ENCODE peak calls at places on chromosomes 4 and X, in seven cellular contexts. T, F, V, A, R, G and C are unnamed samples.

GRCh38 chr4:69649207-69649606 is 3.8 kb downstream of the UGT2A1 start:
- DNase-seq in T (no peak), A (no peak), F (no peak), V (no peak), G (no peak), R (no peak), C (no peak)

GRCh38 chr4:130359537-130359936 is 1263.6 kb downstream of the C4orf33 start:
- DNase-seq in G (no peak), F (no peak), A (peak; percentile 21), R (peak; percentile 51), V (no peak), T (peak; percentile 35), C (peak; percentile 34)

GRCh38 chr4:112840061-112840460 is 203.1 kb downstream of the LARP7 start:
- DNase-seq in R (peak; percentile 72), T (peak; percentile 7), G (no peak), A (peak; percentile 18), V (no peak), F (no peak), C (no peak)

GRCh38 chrX:84469226-84469625 is 33.0 kb downstream of the HDX start:
- DNase-seq in F (no peak), A (peak; percentile 74), V (no peak), G (no peak), R (no peak), T (peak; percentile 42), C (no peak)

GRCh38 chr4:14669418-14669817 is 332.9 kb upstream of the CPEB2 start:
- DNase-seq in F (no peak), T (no peak), G (no peak), A (no peak), V (no peak), R (no peak), C (no peak)

GRCh38 chrX:26927419-26927818 is 535.7 kb downstream of the PPP4R3C start:
- DNase-seq in F (no peak), V (no peak), A (no peak), G (no peak), R (no peak), T (no peak), C (no peak)

GRCh38 chr4:78592104-78592783 is 40.7 kb downstream of the ANXA3 start:
- DNase-seq in A (no peak), V (no peak), G (no peak), T (no peak), F (no peak), R (peak; percentile 32), C (peak; percentile 22)

GRCh38 chrX:135985123-135985973 is at the start of gene SLC9A6:
- DNase-seq in T (peak; percentile 17), A (peak; percentile 60), V (peak; percentile 66), G (peak; percentile 51), R (peak; percentile 69), F (peak; percentile 69), C (peak; percentile 17)

GRCh38 chrX:21702725-21703228 is 44.6 kb upstream of the KLHL34 start:
- DNase-seq in A (no peak), T (no peak), F (no peak), G (no peak), V (no peak), R (no peak), C (no peak)

GRCh38 chr4:14149469-14150030 is 522.0 kb upstream of the BOD1L1 start:
- DNase-seq in F (no peak), V (no peak), G (no peak), T (peak; percentile 10), A (no peak), R (no peak), C (no peak)

GRCh38 chrX:3788494-3789233 is 75.2 kb upstream of the PRKX start:
- DNase-seq in V (no peak), G (no peak), T (no peak), R (peak; percentile 65), A (no peak), F (peak; percentile 58), C (no peak)

GRCh38 chrX:132271330-132271729 is 52.1 kb upstream of the RAP2C start:
- DNase-seq in R (no peak), V (no peak), G (no peak), T (no peak), A (no peak), F (no peak), C (peak; percentile 78)

GRCh38 chrX:150842198-150842553 is 56.3 kb downstream of the CD99L2 start:
- DNase-seq in T (no peak), R (no peak), A (no peak), F (no peak), G (no peak), V (no peak), C (no peak)

GRCh38 chr4:42750091-42750490 is 93.2 kb upstream of the ATP8A1 start:
- DNase-seq in V (no peak), A (no peak), F (no peak), R (peak; percentile 49), G (no peak), T (no peak), C (no peak)

GRCh38 chr4:72536443-72536842 is 32.6 kb downstream of the ADAMTS3 start:
- DNase-seq in A (no peak), T (no peak), F (no peak), V (no peak), R (no peak), G (no peak), C (no peak)

GRCh38 chr4:17068396-17068795 is 170.0 kb upstream of the LDB2 start:
- DNase-seq in T (peak; percentile 38), F (no peak), A (peak; percentile 51), R (no peak), G (no peak), V (no peak), C (no peak)

GRCh38 chrX:48890934-48891401 is 6.6 kb downstream of the TIMM17B start:
- DNase-seq in A (no peak), G (no peak), V (peak; percentile 52), T (no peak), F (no peak), R (no peak), C (no peak)
- H4K8ac ChIP-seq in A (peak overlapping the region; percentile 49), G (no peak overlapping the region), V (no peak overlapping the region), T (peak overlapping the region; percentile 40), F (no peak overlapping the region), R (no peak overlapping the region), C (peak overlapping the region; percentile 77)

DNA sequence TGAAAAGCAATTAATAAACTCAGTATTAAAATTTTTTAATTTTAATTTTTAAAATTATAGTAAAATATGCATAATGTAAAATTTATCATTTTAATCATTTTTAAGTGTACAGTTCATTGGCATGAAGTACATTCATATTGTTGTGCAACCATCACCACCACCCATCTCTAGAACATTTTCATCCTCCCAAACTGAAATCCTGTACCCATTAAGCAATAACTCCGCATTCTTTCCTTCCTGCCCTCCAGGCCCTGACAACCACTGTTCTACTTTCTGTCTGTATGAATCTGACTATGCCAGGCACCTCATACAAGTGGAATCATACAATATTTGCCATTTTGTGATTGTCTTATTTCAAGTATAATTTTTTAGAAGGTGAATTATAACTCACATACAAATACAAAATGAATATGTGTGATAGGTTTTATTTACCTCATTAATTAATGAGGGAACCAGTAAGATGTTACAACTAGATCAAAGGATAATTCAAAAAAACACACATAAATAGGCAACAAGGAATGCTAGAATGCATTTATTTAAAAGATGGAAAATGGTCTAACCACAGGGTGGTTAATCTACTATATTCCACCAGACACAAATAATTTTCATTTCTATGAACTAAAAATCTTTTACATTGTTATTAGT is 13.1 kb upstream of the AFF1 start:
- DNase-seq in V (no peak), F (no peak), R (no peak), T (no peak), A (no peak), G (no peak), C (peak; percentile 73)
- H3K4me1 ChIP-seq in V (no peaks in the 10 kb centered on the region), F (no peaks in the 10 kb centered on the region), R (no peaks in the 10 kb centered on the region), T (peaks cover 4% of the 10 kb centered on the region), A (peaks cover 5% of the 10 kb centered on the region), G (no peaks in the 10 kb centered on the region), C (peaks cover 10% of the 10 kb centered on the region)

GRCh38 chrX:46500054-46500453 is 45.2 kb downstream of the ZNF674 start:
- DNase-seq in V (no peak), F (no peak), R (peak; percentile 4), T (no peak), A (peak; percentile 4), G (no peak), C (no peak)
- H4K8ac ChIP-seq in V (no peak overlapping the region), F (no peak overlapping the region), R (no peak overlapping the region), T (no peak overlapping the region), A (no peak overlapping the region), G (no peak overlapping the region), C (no peak overlapping the region)

GRCh38 chrX:71954458-71954857 is 43.8 kb downstream of the NHSL2 start:
- DNase-seq in G (no peak), T (no peak), V (no peak), A (no peak), F (no peak), R (no peak), C (no peak)
- H3K4me1 ChIP-seq in G (peaks cover 56% of the 10 kb centered on the region), T (no peaks in the 10 kb centered on the region), V (peaks cover 34% of the 10 kb centered on the region), A (peaks cover 28% of the 10 kb centered on the region), F (peaks cover 2% of the 10 kb centered on the region), R (no peaks in the 10 kb centered on the region), C (peaks cover 14% of the 10 kb centered on the region)

DNA sequence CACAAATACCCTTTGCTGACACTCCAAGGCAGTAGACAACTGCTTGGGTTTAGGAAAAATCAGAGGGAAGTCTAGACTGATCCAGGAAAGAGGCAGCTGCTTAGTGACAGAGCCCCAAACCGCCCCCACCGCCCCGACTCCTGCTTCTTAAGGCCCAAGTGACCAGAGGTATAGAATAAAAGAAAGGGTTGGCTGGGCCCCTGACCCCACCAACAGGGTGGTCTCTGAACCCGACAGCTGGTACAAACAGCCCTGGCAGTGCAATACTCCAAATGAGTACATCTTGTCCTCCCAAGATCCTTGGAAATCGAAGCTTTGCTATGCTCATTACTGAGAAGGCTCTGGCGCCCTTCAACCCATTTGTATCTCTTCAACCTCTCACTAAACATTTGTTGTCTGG is 78.1 kb upstream of the PLAC1 start:
- DNase-seq in V (no peak), R (no peak), F (no peak), A (no peak), T (no peak), G (no peak), C (no peak)
- H4K8ac ChIP-seq in V (no peak overlapping the region), R (no peak overlapping the region), F (no peak overlapping the region), A (peak overlapping the region; percentile 23), T (peak overlapping the region; percentile 74), G (no peak overlapping the region), C (no peak overlapping the region)

GRCh38 chr4:7357296-7357680 is 77.4 kb downstream of the PSAPL1 start:
- DNase-seq in F (no peak), G (no peak), A (no peak), T (no peak), V (no peak), R (peak; percentile 25), C (no peak)
- H3K4me1 ChIP-seq in F (no peaks in the 10 kb centered on the region), G (no peaks in the 10 kb centered on the region), A (peaks cover 5% of the 10 kb centered on the region), T (peaks cover 2% of the 10 kb centered on the region), V (no peaks in the 10 kb centered on the region), R (no peaks in the 10 kb centered on the region), C (peaks cover 2% of the 10 kb centered on the region)

DNA sequence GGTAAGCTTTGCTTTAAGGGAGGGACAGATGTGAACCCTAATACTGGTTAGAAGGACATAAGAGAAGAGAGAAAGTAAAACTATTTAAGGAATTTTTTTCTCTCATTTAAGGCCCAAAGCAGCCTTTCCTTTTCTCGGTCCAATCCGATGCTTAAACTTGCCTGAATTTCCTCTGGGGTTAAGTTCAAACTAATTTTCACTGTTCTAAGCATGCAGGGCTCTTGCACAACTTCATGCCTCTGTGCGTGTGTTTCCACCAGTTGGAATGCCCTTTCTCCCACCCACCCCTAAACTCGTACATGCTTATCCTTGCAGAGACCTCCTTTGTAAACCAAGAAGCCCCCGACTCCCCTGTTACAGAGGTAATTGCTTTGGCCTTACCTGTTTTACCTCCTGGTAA is 204.7 kb downstream of the CBR4 start:
- DNase-seq in A (peak; percentile 50), V (no peak), T (no peak), R (no peak), G (no peak), F (no peak), C (peak; percentile 69)
- H4K8ac ChIP-seq in A (no peak overlapping the region), V (no peak overlapping the region), T (no peak overlapping the region), R (no peak overlapping the region), G (no peak overlapping the region), F (no peak overlapping the region), C (no peak overlapping the region)

GRCh38 chr4:169251291-169252235 is 19.2 kb downstream of the SH3RF1 start:
- DNase-seq in F (peak; percentile 40), T (no peak), V (no peak), A (no peak), R (peak; percentile 92), G (no peak), C (no peak)
- H3K4me1 ChIP-seq in F (peaks cover 11% of the 10 kb centered on the region), T (peaks cover 27% of the 10 kb centered on the region), V (peaks cover 12% of the 10 kb centered on the region), A (peaks cover 10% of the 10 kb centered on the region), R (peaks cover 23% of the 10 kb centered on the region), G (peaks cover 27% of the 10 kb centered on the region), C (peaks cover 7% of the 10 kb centered on the region)